ENCODE peak calls at places on chromosome 20, in four cellular contexts. Z is ovary, J is A549, E is tibial nerve. R is an unnamed sample.

GRCh38 chr20:25294459-25295385 is 46.8 kb downstream of the PYGB start:
- DNase-seq in Z (peak; percentile 52), J (peak; percentile 76), E (no peak), R (no peak)

GRCh38 chr20:10390709-10391108 is 43.3 kb downstream of the MKKS start:
- DNase-seq in Z (no peak), J (no peak), E (no peak), R (no peak)

GRCh38 chr20:59785986-59786753 is 147.3 kb downstream of the SYCP2 start:
- DNase-seq in Z (peak; percentile 2), J (no peak), E (no peak), R (peak; percentile 83)

GRCh38 chr20:62370807-62371587 is 3.9 kb upstream of the LAMA5 start:
- DNase-seq in Z (no peak), J (no peak), E (no peak), R (no peak)

GRCh38 chr20:39264506-39265172 is 302.5 kb downstream of the DHX35 start:
- DNase-seq in Z (no peak), J (peak; percentile 71), E (no peak), R (no peak)

GRCh38 chr20:61437280-61438206 is 185.5 kb downstream of the CDH4 start:
- DNase-seq in Z (no peak), J (no peak), E (no peak), R (no peak)

GRCh38 chr20:32846852-32847251 is 11.9 kb upstream of the EFCAB8 start:
- DNase-seq in Z (no peak), J (no peak), E (no peak), R (no peak)

GRCh38 chr20:63551068-63551467 is 2.9 kb upstream of the FNDC11 start:
- DNase-seq in Z (no peak), J (no peak), E (no peak), R (no peak)

GRCh38 chr20:51005214-51005613 is 17.7 kb downstream of the KCNG1 start:
- DNase-seq in Z (no peak), J (no peak), E (no peak), R (no peak)

GRCh38 chr20:63972312-63973159 is 2.8 kb upstream of the ZNF512B start:
- DNase-seq in Z (no peak), J (no peak), E (no peak), R (peak; percentile 90)

GRCh38 chr20:25402583-25402982 is 4.9 kb upstream of the GINS1 start:
- DNase-seq in Z (no peak), J (peak; percentile 71), E (no peak), R (no peak)

GRCh38 chr20:33575302-33575701 is 85.4 kb downstream of the CBFA2T2 start:
- DNase-seq in Z (no peak), J (no peak), E (no peak), R (no peak)

GRCh38 chr20:4633379-4633778 is 88.3 kb upstream of the PRND start:
- DNase-seq in Z (no peak), J (no peak), E (no peak), R (no peak)

GRCh38 chr20:58682656-58683055 is 9.9 kb upstream of the NPEPL1 start:
- DNase-seq in Z (no peak), J (no peak), E (no peak), R (no peak)

GRCh38 chr20:22768779-22769178 is 184.4 kb upstream of the FOXA2 start:
- DNase-seq in Z (no peak), J (peak; percentile 76), E (no peak), R (no peak)

GRCh38 chr20:45041464-45042337 is 59.2 kb downstream of the KCNS1 start:
- DNase-seq in Z (no peak), J (peak; percentile 16), E (no peak), R (no peak)
- H3K4me1 ChIP-seq in Z (peaks cover 3% of the 10 kb centered on the region), J (peaks cover 46% of the 10 kb centered on the region), E (peaks cover 20% of the 10 kb centered on the region), R (peaks cover 26% of the 10 kb centered on the region)

DNA sequence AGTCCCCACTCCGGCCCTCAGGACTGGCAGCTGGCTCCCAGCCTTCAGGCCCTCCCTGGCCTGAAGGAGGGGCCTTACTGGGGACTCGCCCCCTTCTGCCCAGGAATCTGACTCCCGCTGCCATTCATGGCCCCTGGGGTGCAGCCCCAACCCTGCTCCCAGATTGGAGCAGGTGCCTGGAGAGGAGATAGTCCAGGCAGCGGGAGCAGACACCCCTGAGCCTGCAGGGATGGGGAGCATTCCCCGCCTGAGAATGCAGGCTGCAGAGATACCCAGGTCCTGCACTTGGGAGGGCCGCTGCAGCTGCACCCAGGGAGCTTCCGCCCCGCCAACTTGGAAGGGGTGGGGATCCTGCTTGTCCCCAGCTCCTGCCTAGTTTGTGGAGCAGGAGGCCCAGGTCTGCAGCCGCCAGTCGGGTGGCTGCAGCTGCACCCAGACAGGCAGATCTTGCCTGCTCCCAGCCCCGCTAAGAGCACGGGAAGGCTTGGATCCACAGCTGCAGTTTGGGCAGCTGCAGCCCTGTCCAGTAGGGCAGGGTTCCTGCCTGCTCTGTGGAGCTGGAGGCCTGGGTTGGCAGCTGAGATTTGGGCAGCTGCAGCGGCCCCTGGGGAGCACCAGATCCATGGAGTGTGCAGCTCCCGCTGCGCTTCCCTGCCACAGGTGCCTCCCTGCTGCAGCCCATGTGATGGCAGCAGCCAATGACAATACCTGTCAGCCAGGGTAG is 5.2 kb downstream of the GTSF1L start:
- DNase-seq in Z (no peak), J (no peak), E (no peak), R (no peak)
- TF ChIP-seq EP300 in Z (no peak), J (no peak), E (no peak), R (no peak)

DNA sequence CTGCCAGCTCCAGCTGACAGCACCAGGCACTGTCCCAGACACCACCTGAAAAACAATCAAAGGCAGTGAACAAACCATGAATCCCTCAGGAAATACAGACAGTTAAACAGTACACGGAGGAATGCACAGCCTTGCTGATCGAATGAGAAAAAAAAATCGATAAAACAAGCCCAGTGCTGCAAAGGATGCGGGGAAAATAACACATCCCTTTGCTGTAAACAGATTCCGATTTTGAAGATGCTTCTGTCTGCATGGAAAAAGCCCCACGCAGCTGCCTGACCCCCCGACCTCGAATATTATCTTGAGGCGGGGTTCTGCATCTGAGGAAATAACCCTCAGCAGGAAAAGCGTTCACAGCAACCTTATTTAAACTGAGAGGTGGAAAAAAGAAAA is 43.9 kb downstream of the RBM38 start:
- DNase-seq in Z (no peak), J (no peak), E (no peak), R (no peak)
- H3K4me3 ChIP-seq in Z (no peak overlapping the region), J (no peak overlapping the region), E (no peak overlapping the region), R (no peak overlapping the region)

GRCh38 chr20:47544852-47545251 is 43.2 kb downstream of the NCOA3 start:
- DNase-seq in Z (no peak), J (no peak), E (no peak), R (no peak)
- H3K4me1 ChIP-seq in Z (peaks cover 8% of the 10 kb centered on the region), J (peaks cover 58% of the 10 kb centered on the region), E (peaks cover 10% of the 10 kb centered on the region), R (peaks cover 41% of the 10 kb centered on the region)

GRCh38 chr20:36847009-36847709 is 28.8 kb upstream of the TLDC2 start:
- DNase-seq in Z (peak; percentile 76), J (no peak), E (peak; percentile 65), R (peak; percentile 97)
- TF ChIP-seq EP300 in Z (peak; percentile 71), J (no peak), E (peak; percentile 85), R (peak; percentile 15)